ENCODE peak calls at places on chromosome 16, in four cellular contexts. J is heart right ventricle, Q is amniotic epithelial cell, Y is fibroblast of the conjunctiva. X is an unnamed sample.

GRCh38 chr16:56277040-56277439 is 85.8 kb downstream of the GNAO1 start:
- DNase-seq in J (no peak), Q (no peak), Y (no peak), X (no peak)

GRCh38 chr16:47461598-47462266 is 601 bp downstream of the PHKB start:
- DNase-seq in J (peak; percentile 36), Q (peak; percentile 48), Y (peak; percentile 13), X (no peak)

GRCh38 chr16:4298761-4299522 is 16.9 kb upstream of the GLIS2 start:
- DNase-seq in J (peak; percentile 73), Q (peak; percentile 89), Y (peak; percentile 62), X (no peak)

GRCh38 chr16:5326395-5326794 is 228.8 kb upstream of the EEF2KMT start:
- DNase-seq in J (no peak), Q (no peak), Y (no peak), X (no peak)

GRCh38 chr16:5903797-5904196 is 806.2 kb upstream of the EEF2KMT start:
- DNase-seq in J (no peak), Q (no peak), Y (no peak), X (no peak)

GRCh38 chr16:14399397-14400284 is 230.4 kb downstream of the PARN start:
- DNase-seq in J (peak; percentile 29), Q (peak; percentile 36), Y (peak; percentile 63), X (no peak)

GRCh38 chr16:30354423-30355143 is 525 bp downstream of the CD2BP2 start:
- DNase-seq in J (no peak), Q (no peak), Y (no peak), X (no peak)

GRCh38 chr16:81444448-81445121 is at the start of gene CMIP:
- DNase-seq in J (peak; percentile 87), Q (peak; percentile 63), Y (peak; percentile 27), X (no peak)

GRCh38 chr16:679808-680624 is at the start of gene STUB1:
- DNase-seq in J (peak; percentile 90), Q (peak; percentile 72), Y (peak; percentile 60), X (no peak)

GRCh38 chr16:84643180-84643583 is 5.1 kb upstream of the KLHL36 start:
- DNase-seq in J (peak; percentile 65), Q (peak; percentile 96), Y (peak; percentile 81), X (no peak)

X was measured in iPS DF 6.9.